ENCODE peak calls at places on chromosome 20, in eight cellular contexts. One of them, this sample, is unnamed.

GRCh38 chr20:3560578-3560977 is 89.8 kb downstream of the ATRN start:
- DNase-seq in esophagus squamous epithelium: no peak
- DNase-seq in coronary artery: no peak
- DNase-seq in body of pancreas: no peak
- DNase-seq in right lobe of liver: no peak
- DNase-seq in foreskin keratinocyte: no peak
- DNase-seq in CD8-positive, alpha-beta T cell: no peak
- DNase-seq in stomach: no peak
- DNase-seq in this sample: no peak

GRCh38 chr20:16556299-16556698 is 16.9 kb downstream of the KIF16B start:
- DNase-seq in esophagus squamous epithelium: no peak
- DNase-seq in coronary artery: no peak
- DNase-seq in body of pancreas: no peak
- DNase-seq in right lobe of liver: no peak
- DNase-seq in foreskin keratinocyte: peak; percentile 76
- DNase-seq in CD8-positive, alpha-beta T cell: no peak
- DNase-seq in stomach: no peak
- DNase-seq in this sample: no peak

GRCh38 chr20:46269372-46269771 is 38.9 kb downstream of the CDH22 start:
- DNase-seq in esophagus squamous epithelium: no peak
- DNase-seq in coronary artery: no peak
- DNase-seq in body of pancreas: no peak
- DNase-seq in right lobe of liver: no peak
- DNase-seq in foreskin keratinocyte: no peak
- DNase-seq in CD8-positive, alpha-beta T cell: no peak
- DNase-seq in stomach: no peak
- DNase-seq in this sample: no peak

GRCh38 chr20:11332376-11332775 is 585.3 kb upstream of the BTBD3 start:
- DNase-seq in esophagus squamous epithelium: no peak
- DNase-seq in coronary artery: no peak
- DNase-seq in body of pancreas: no peak
- DNase-seq in right lobe of liver: no peak
- DNase-seq in foreskin keratinocyte: no peak
- DNase-seq in CD8-positive, alpha-beta T cell: no peak
- DNase-seq in stomach: no peak
- DNase-seq in this sample: no peak

GRCh38 chr20:3901028-3901746 is 12.0 kb downstream of the PANK2 start:
- DNase-seq in esophagus squamous epithelium: no peak
- DNase-seq in coronary artery: no peak
- DNase-seq in body of pancreas: no peak
- DNase-seq in right lobe of liver: no peak
- DNase-seq in foreskin keratinocyte: no peak
- DNase-seq in CD8-positive, alpha-beta T cell: no peak
- DNase-seq in stomach: no peak
- DNase-seq in this sample: no peak

GRCh38 chr20:41738584-41739193 is 120.5 kb upstream of the CHD6 start:
- DNase-seq in esophagus squamous epithelium: no peak
- DNase-seq in coronary artery: no peak
- DNase-seq in body of pancreas: peak; percentile 52
- DNase-seq in right lobe of liver: peak; percentile 47
- DNase-seq in foreskin keratinocyte: peak; percentile 33
- DNase-seq in CD8-positive, alpha-beta T cell: peak; percentile 16
- DNase-seq in stomach: peak; percentile 58
- DNase-seq in this sample: no peak

GRCh38 chr20:16528078-16528477 is 45.2 kb downstream of the KIF16B start:
- DNase-seq in esophagus squamous epithelium: no peak
- DNase-seq in coronary artery: no peak
- DNase-seq in body of pancreas: peak; percentile 41
- DNase-seq in right lobe of liver: peak; percentile 73
- DNase-seq in foreskin keratinocyte: peak; percentile 94
- DNase-seq in CD8-positive, alpha-beta T cell: no peak
- DNase-seq in stomach: peak; percentile 54
- DNase-seq in this sample: peak; percentile 82

GRCh38 chr20:8309638-8310037 is 177.6 kb downstream of the PLCB1 start:
- DNase-seq in esophagus squamous epithelium: no peak
- DNase-seq in coronary artery: no peak
- DNase-seq in body of pancreas: no peak
- DNase-seq in right lobe of liver: no peak
- DNase-seq in foreskin keratinocyte: no peak
- DNase-seq in CD8-positive, alpha-beta T cell: no peak
- DNase-seq in stomach: no peak
- DNase-seq in this sample: no peak

GRCh38 chr20:51449498-51450220 is 92.9 kb downstream of the NFATC2 start:
- DNase-seq in esophagus squamous epithelium: no peak
- DNase-seq in coronary artery: no peak
- DNase-seq in body of pancreas: no peak
- DNase-seq in right lobe of liver: no peak
- DNase-seq in foreskin keratinocyte: no peak
- DNase-seq in CD8-positive, alpha-beta T cell: no peak
- DNase-seq in stomach: no peak
- DNase-seq in this sample: no peak

GRCh38 chr20:16007978-16008377 is 565.3 kb downstream of the KIF16B start:
- DNase-seq in esophagus squamous epithelium: no peak
- DNase-seq in coronary artery: no peak
- DNase-seq in body of pancreas: no peak
- DNase-seq in right lobe of liver: no peak
- DNase-seq in foreskin keratinocyte: no peak
- DNase-seq in CD8-positive, alpha-beta T cell: no peak
- DNase-seq in stomach: no peak
- DNase-seq in this sample: no peak

GRCh38 chr20:51532577-51533191 is 9.8 kb downstream of the NFATC2 start:
- DNase-seq in esophagus squamous epithelium: no peak
- DNase-seq in coronary artery: no peak
- DNase-seq in body of pancreas: no peak
- DNase-seq in right lobe of liver: peak; percentile 43
- DNase-seq in foreskin keratinocyte: no peak
- DNase-seq in CD8-positive, alpha-beta T cell: peak; percentile 45
- DNase-seq in stomach: no peak
- DNase-seq in this sample: no peak

GRCh38 chr20:6298049-6298448 is 175.2 kb upstream of the FERMT1 start:
- DNase-seq in esophagus squamous epithelium: no peak
- DNase-seq in coronary artery: no peak
- DNase-seq in body of pancreas: no peak
- DNase-seq in right lobe of liver: no peak
- DNase-seq in foreskin keratinocyte: no peak
- DNase-seq in CD8-positive, alpha-beta T cell: no peak
- DNase-seq in stomach: no peak
- DNase-seq in this sample: no peak

GRCh38 chr20:63913768-63914167 is 18.8 kb downstream of the DNAJC5 start:
- DNase-seq in esophagus squamous epithelium: no peak
- DNase-seq in coronary artery: no peak
- DNase-seq in body of pancreas: no peak
- DNase-seq in right lobe of liver: no peak
- DNase-seq in foreskin keratinocyte: no peak
- DNase-seq in CD8-positive, alpha-beta T cell: no peak
- DNase-seq in stomach: no peak
- DNase-seq in this sample: no peak

GRCh38 chr20:32477594-32478512 is 107.3 kb downstream of the NOL4L start:
- DNase-seq in esophagus squamous epithelium: no peak
- DNase-seq in coronary artery: no peak
- DNase-seq in body of pancreas: peak; percentile 82
- DNase-seq in right lobe of liver: no peak
- DNase-seq in foreskin keratinocyte: no peak
- DNase-seq in CD8-positive, alpha-beta T cell: no peak
- DNase-seq in stomach: peak; percentile 75
- DNase-seq in this sample: peak; percentile 78

GRCh38 chr20:13913517-13913916 is 76.9 kb downstream of the SEL1L2 start:
- DNase-seq in esophagus squamous epithelium: no peak
- DNase-seq in coronary artery: no peak
- DNase-seq in body of pancreas: no peak
- DNase-seq in right lobe of liver: no peak
- DNase-seq in foreskin keratinocyte: no peak
- DNase-seq in CD8-positive, alpha-beta T cell: no peak
- DNase-seq in stomach: no peak
- DNase-seq in this sample: no peak

DNA sequence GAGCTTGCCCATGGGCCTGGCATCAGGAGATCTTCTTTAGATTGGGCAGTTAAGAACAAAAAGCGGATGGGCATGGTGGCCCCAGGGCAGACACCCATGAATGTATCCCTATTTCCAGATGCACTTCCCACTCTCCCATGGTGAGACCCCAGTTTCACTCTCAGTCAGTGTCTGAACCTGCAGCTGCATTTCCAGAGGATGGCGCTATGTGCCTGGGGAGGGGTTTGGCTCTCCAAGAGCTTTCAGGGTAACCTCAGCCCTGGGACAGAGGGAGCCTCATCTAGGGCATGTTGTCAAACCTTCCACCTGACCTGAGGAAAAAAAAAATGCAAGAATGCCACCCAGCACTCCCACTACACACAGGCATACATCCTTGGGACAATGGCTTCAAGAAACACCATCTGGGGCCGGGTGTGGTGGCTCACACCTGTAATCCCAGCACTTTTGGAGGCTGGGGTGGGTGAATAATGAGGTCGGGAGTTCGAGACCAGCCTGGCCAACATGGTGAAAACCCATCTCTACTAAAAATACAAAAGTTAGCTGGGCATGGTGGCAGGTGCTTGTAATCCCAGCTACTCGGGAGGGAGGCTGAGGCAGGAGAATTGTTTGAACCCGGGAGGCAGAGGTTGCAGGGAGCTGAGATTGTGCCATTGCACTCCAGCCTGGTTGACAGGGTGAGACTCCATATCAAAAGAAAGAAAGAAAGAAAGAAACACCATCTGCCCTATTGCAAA is 1.9 kb downstream of the CST9L start:
- DNase-seq in esophagus squamous epithelium: no peak
- DNase-seq in coronary artery: no peak
- DNase-seq in body of pancreas: no peak
- DNase-seq in right lobe of liver: no peak
- DNase-seq in foreskin keratinocyte: no peak
- DNase-seq in CD8-positive, alpha-beta T cell: no peak
- DNase-seq in stomach: no peak
- DNase-seq in this sample: no peak
- TF ChIP-seq CTCF in esophagus squamous epithelium: no peak
- TF ChIP-seq CTCF in coronary artery: no peak
- TF ChIP-seq CTCF in body of pancreas: no peak
- TF ChIP-seq CTCF in right lobe of liver: no peak
- TF ChIP-seq CTCF in foreskin keratinocyte: no peak
- TF ChIP-seq CTCF in CD8-positive, alpha-beta T cell: no peak
- TF ChIP-seq CTCF in stomach: no peak
- TF ChIP-seq CTCF in this sample: no peak

DNA sequence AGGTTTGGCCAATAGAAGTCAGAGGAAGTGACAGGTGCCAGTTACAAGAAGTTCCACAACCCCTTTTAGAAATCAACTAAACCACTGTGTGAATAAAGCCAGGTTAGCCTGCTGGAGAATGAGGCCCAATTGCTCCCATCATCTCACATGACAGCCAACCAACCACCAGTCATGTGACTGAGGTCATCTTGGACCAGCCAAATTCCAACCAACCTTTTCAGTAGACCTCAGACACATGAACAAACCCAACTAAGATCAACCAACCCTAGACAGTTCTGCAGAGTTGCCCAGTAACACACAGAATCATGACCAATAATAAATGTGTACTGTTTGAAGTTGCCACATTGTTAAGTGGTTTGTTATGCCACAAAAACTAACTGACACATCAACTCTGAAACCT is 44.6 kb upstream of the GGTLC1 start:
- DNase-seq in esophagus squamous epithelium: no peak
- DNase-seq in coronary artery: no peak
- DNase-seq in body of pancreas: no peak
- DNase-seq in right lobe of liver: no peak
- DNase-seq in foreskin keratinocyte: no peak
- DNase-seq in CD8-positive, alpha-beta T cell: no peak
- DNase-seq in stomach: no peak
- DNase-seq in this sample: no peak
- H3K27ac ChIP-seq in esophagus squamous epithelium: no peak overlapping the region
- H3K27ac ChIP-seq in coronary artery: no peak overlapping the region
- H3K27ac ChIP-seq in body of pancreas: no peak overlapping the region
- H3K27ac ChIP-seq in right lobe of liver: no peak overlapping the region
- H3K27ac ChIP-seq in foreskin keratinocyte: no peak overlapping the region
- H3K27ac ChIP-seq in CD8-positive, alpha-beta T cell: no peak overlapping the region
- H3K27ac ChIP-seq in stomach: no peak overlapping the region
- H3K27ac ChIP-seq in this sample: no peak overlapping the region

GRCh38 chr20:53768329-53768728 is 174.7 kb upstream of the ZNF217 start:
- DNase-seq in esophagus squamous epithelium: no peak
- DNase-seq in coronary artery: no peak
- DNase-seq in body of pancreas: no peak
- DNase-seq in right lobe of liver: no peak
- DNase-seq in foreskin keratinocyte: no peak
- DNase-seq in CD8-positive, alpha-beta T cell: no peak
- DNase-seq in stomach: no peak
- DNase-seq in this sample: no peak

GRCh38 chr20:53760025-53760441 is 166.4 kb upstream of the ZNF217 start:
- DNase-seq in esophagus squamous epithelium: no peak
- DNase-seq in coronary artery: no peak
- DNase-seq in body of pancreas: no peak
- DNase-seq in right lobe of liver: no peak
- DNase-seq in foreskin keratinocyte: no peak
- DNase-seq in CD8-positive, alpha-beta T cell: no peak
- DNase-seq in stomach: no peak
- DNase-seq in this sample: no peak

GRCh38 chr20:53767206-53767924 is 173.7 kb upstream of the ZNF217 start:
- DNase-seq in esophagus squamous epithelium: no peak
- DNase-seq in coronary artery: no peak
- DNase-seq in body of pancreas: no peak
- DNase-seq in right lobe of liver: peak; percentile 44
- DNase-seq in foreskin keratinocyte: no peak
- DNase-seq in CD8-positive, alpha-beta T cell: no peak
- DNase-seq in stomach: no peak
- DNase-seq in this sample: peak; percentile 47

GRCh38 chr20:53764416-53764800 is 170.8 kb upstream of the ZNF217 start:
- DNase-seq in esophagus squamous epithelium: no peak
- DNase-seq in coronary artery: no peak
- DNase-seq in body of pancreas: no peak
- DNase-seq in right lobe of liver: no peak
- DNase-seq in foreskin keratinocyte: no peak
- DNase-seq in CD8-positive, alpha-beta T cell: no peak
- DNase-seq in stomach: no peak
- DNase-seq in this sample: no peak

DNA sequence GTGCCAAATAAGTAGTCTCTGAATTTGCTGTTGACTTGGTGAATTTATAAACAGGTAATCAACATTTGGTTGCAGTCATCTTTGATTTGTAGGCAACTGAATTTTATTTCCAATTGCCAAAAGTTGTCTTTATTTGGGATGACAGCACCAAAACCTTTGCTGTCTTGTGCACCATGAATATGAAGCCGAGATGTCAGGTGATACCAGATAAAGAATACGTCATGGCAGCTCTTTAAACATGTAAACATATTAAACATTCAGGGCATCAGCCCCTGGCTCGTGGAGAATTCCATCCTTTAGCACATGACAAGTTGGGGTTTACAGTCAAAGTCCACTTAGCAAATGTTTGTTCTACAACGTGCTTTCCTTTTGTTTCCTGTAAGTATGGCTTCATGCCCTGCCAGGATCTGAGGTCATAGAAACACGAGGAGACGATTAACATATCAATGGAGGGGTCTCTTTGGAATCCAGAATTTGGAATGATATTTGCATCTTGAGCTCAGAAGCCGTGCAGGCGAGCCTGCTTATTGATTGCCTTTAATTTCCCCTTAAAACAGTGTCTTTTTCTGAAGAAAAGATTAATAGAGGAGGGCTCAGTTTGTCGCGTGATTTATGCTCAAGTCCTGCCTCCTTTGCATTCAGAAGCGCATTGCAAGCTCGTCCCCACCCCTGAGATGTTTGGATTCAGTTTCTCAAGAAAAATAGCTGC is 170.2 kb upstream of the ZNF217 start:
- DNase-seq in esophagus squamous epithelium: no peak
- DNase-seq in coronary artery: no peak
- DNase-seq in body of pancreas: peak; percentile 59
- DNase-seq in right lobe of liver: peak; percentile 29
- DNase-seq in foreskin keratinocyte: no peak
- DNase-seq in CD8-positive, alpha-beta T cell: no peak
- DNase-seq in stomach: peak; percentile 67
- DNase-seq in this sample: peak; percentile 19
- TF ChIP-seq CTCF in esophagus squamous epithelium: no peak
- TF ChIP-seq CTCF in coronary artery: no peak
- TF ChIP-seq CTCF in body of pancreas: no peak
- TF ChIP-seq CTCF in right lobe of liver: no peak
- TF ChIP-seq CTCF in foreskin keratinocyte: no peak
- TF ChIP-seq CTCF in CD8-positive, alpha-beta T cell: no peak
- TF ChIP-seq CTCF in stomach: no peak
- TF ChIP-seq CTCF in this sample: no peak

GRCh38 chr20:9743871-9744270 is 95.0 kb downstream of the PAK5 start:
- DNase-seq in esophagus squamous epithelium: no peak
- DNase-seq in coronary artery: no peak
- DNase-seq in body of pancreas: no peak
- DNase-seq in right lobe of liver: no peak
- DNase-seq in foreskin keratinocyte: no peak
- DNase-seq in CD8-positive, alpha-beta T cell: no peak
- DNase-seq in stomach: no peak
- DNase-seq in this sample: no peak
- H3K27ac ChIP-seq in esophagus squamous epithelium: no peak overlapping the region
- H3K27ac ChIP-seq in coronary artery: no peak overlapping the region
- H3K27ac ChIP-seq in body of pancreas: no peak overlapping the region
- H3K27ac ChIP-seq in right lobe of liver: no peak overlapping the region
- H3K27ac ChIP-seq in foreskin keratinocyte: no peak overlapping the region
- H3K27ac ChIP-seq in CD8-positive, alpha-beta T cell: no peak overlapping the region
- H3K27ac ChIP-seq in stomach: no peak overlapping the region
- H3K27ac ChIP-seq in this sample: no peak overlapping the region